ENCODE peak calls at places on chromosomes 3 and 15, in six cellular contexts. O, K, P, W, J and Z are unnamed samples.

GRCh38 chr15:74832826-74833225 is 6.4 kb downstream of the CPLX3 start:
- DNase-seq in J (no peak), W (no peak), K (no peak), P (no peak), O (no peak), Z (no peak)

GRCh38 chr15:41511331-41512077 is 2.1 kb downstream of the LTK start:
- DNase-seq in W (no peak), P (no peak), J (no peak), O (no peak), K (no peak), Z (no peak)

GRCh38 chr3:155228636-155229035 is 64.8 kb downstream of the STRIT1 start:
- DNase-seq in W (no peak), O (no peak), P (no peak), J (no peak), K (no peak), Z (no peak)

GRCh38 chr15:89828324-89829145 is 13.9 kb upstream of the ANPEP start:
- DNase-seq in O (no peak), P (peak), J (no peak), K (peak), W (no peak), Z (no peak)

GRCh38 chr3:37256447-37256846 is 82.1 kb upstream of the LRRFIP2 start:
- DNase-seq in P (no peak), J (no peak), O (no peak), K (no peak), W (peak), Z (no peak)

GRCh38 chr3:148146947-148147346 is 550.8 kb upstream of the AGTR1 start:
- DNase-seq in K (peak), J (no peak), O (no peak), W (no peak), P (peak), Z (no peak)

GRCh38 chr3:129228891-129229585 is 20.4 kb upstream of the COPG1 start:
- DNase-seq in K (peak), J (peak), W (peak), P (peak), O (no peak), Z (peak)

GRCh38 chr3:102926618-102927017 is 491.8 kb downstream of the ZPLD1 start:
- DNase-seq in J (no peak), K (no peak), O (no peak), P (no peak), W (peak), Z (no peak)

GRCh38 chr15:41546846-41547786 is 3.1 kb upstream of the RPAP1 start:
- DNase-seq in K (peak), P (peak), O (no peak), W (no peak), J (no peak), Z (no peak)